ENCODE peak calls at places on chromosome 4, in four cellular contexts. U is ascending aorta, Q is NCI-H510A treated with DMSO at 0.1 percent for 48 hours, I is NCI-H1436. W is an unnamed sample.

GRCh38 chr4:94974773-94975172 is 217.0 kb downstream of the BMPR1B start:
- DNase-seq in U (no peak), I (no peak), Q (no peak), W (no peak)

GRCh38 chr4:8688041-8688907 is 95.7 kb downstream of the CPZ start:
- DNase-seq in U (no peak), Q (no peak), I (no peak), W (no peak)

GRCh38 chr4:56465599-56466295 is 1.7 kb upstream of the SRP72 start:
- DNase-seq in U (no peak), I (no peak), Q (no peak), W (no peak)

GRCh38 chr4:152408514-152409327 is 127.2 kb downstream of the FBXW7 start:
- DNase-seq in U (no peak), Q (peak), I (peak), W (no peak)

GRCh38 chr4:74451214-74451661 is 6.3 kb downstream of the AREG start:
- DNase-seq in U (no peak), Q (no peak), I (no peak), W (no peak)

GRCh38 chr4:56723201-56723605 is 42.1 kb upstream of the HOPX start:
- DNase-seq in U (peak), Q (no peak), I (no peak), W (no peak)

GRCh38 chr4:2292679-2293108 is 30.8 kb upstream of the MXD4 start:
- DNase-seq in U (peak), I (no peak), Q (no peak), W (no peak)

GRCh38 chr4:100981447-100982204 is 365.7 kb downstream of the PPP3CA start:
- DNase-seq in U (no peak), I (no peak), Q (no peak), W (no peak)

GRCh38 chr4:89929425-89930272 is 35.0 kb downstream of the MMRN1 start:
- DNase-seq in Q (no peak), U (no peak), I (no peak), W (no peak)

GRCh38 chr4:65893311-65893710 is 223.0 kb upstream of the EPHA5 start:
- DNase-seq in Q (no peak), I (no peak), U (no peak), W (no peak)

GRCh38 chr4:76589872-76590846 is 155.1 kb downstream of the SHROOM3 start:
- DNase-seq in Q (no peak), I (no peak), U (peak), W (no peak)

GRCh38 chr4:38371391-38371851 is 292.6 kb upstream of the KLF3 start:
- DNase-seq in I (no peak), U (no peak), Q (no peak), W (no peak)

GRCh38 chr4:15784959-15785634 is 7.0 kb downstream of the CD38 start:
- DNase-seq in I (no peak), U (no peak), Q (no peak), W (no peak)

GRCh38 chr4:75142377-75142776 is 209.5 kb downstream of the PARM1 start:
- DNase-seq in U (no peak), I (no peak), Q (no peak), W (no peak)

GRCh38 chr4:92198711-92199110 is 105.1 kb upstream of the GRID2 start:
- DNase-seq in Q (no peak), I (no peak), U (no peak), W (no peak)

GRCh38 chr4:105923507-105924238 is 28.4 kb downstream of the NPNT start:
- DNase-seq in Q (no peak), I (no peak), U (peak), W (no peak)